ENCODE peak calls at places on chromosome 6, in ten cellular contexts. One of them, this sample, is unnamed. For H3K9me3 and H3K27me3, the result is how much of the 10 kb centered on the place peaks cover.

GRCh38 chr6:125211352-125211751 is 57.8 kb downstream of the TPD52L1 start:
- DNase-seq in CD8-positive, alpha-beta T cell: no peak
- DNase-seq in Panc1: no peak
- DNase-seq in cardiac muscle cell: no peak
- DNase-seq in mammary epithelial cell: no peak
- DNase-seq in AG04450: no peak
- DNase-seq in right atrium auricular region: no peak
- DNase-seq in adrenal gland: no peak
- DNase-seq in uterus: no peak
- DNase-seq in fibroblast of lung: no peak
- DNase-seq in this sample: no peak

GRCh38 chr6:127267742-127268588 is 1.3 kb downstream of the RNF146 start:
- DNase-seq in CD8-positive, alpha-beta T cell: no peak
- DNase-seq in uterus: no peak
- DNase-seq in mammary epithelial cell: peak
- DNase-seq in right atrium auricular region: no peak
- DNase-seq in fibroblast of lung: no peak
- DNase-seq in AG04450: no peak
- DNase-seq in adrenal gland: no peak
- DNase-seq in cardiac muscle cell: no peak
- DNase-seq in Panc1: no peak
- DNase-seq in this sample: no peak

GRCh38 chr6:112054001-112054400 is at the start of gene CCN6:
- DNase-seq in Panc1: no peak
- DNase-seq in cardiac muscle cell: no peak
- DNase-seq in uterus: no peak
- DNase-seq in right atrium auricular region: no peak
- DNase-seq in mammary epithelial cell: peak
- DNase-seq in adrenal gland: no peak
- DNase-seq in CD8-positive, alpha-beta T cell: no peak
- DNase-seq in fibroblast of lung: no peak
- DNase-seq in AG04450: no peak
- DNase-seq in this sample: no peak

GRCh38 chr6:48747471-48747870 is 636.5 kb upstream of the PTCHD4 start:
- DNase-seq in mammary epithelial cell: peak
- DNase-seq in uterus: no peak
- DNase-seq in adrenal gland: no peak
- DNase-seq in fibroblast of lung: no peak
- DNase-seq in CD8-positive, alpha-beta T cell: no peak
- DNase-seq in AG04450: no peak
- DNase-seq in cardiac muscle cell: no peak
- DNase-seq in Panc1: no peak
- DNase-seq in right atrium auricular region: no peak
- DNase-seq in this sample: no peak

GRCh38 chr6:31005249-31006020 is 4.8 kb upstream of the MUC22 start:
- DNase-seq in adrenal gland: no peak
- DNase-seq in uterus: no peak
- DNase-seq in mammary epithelial cell: no peak
- DNase-seq in right atrium auricular region: no peak
- DNase-seq in Panc1: no peak
- DNase-seq in cardiac muscle cell: no peak
- DNase-seq in fibroblast of lung: peak
- DNase-seq in AG04450: no peak
- DNase-seq in CD8-positive, alpha-beta T cell: no peak
- DNase-seq in this sample: no peak

GRCh38 chr6:7088076-7088742 is 19.6 kb upstream of the RREB1 start:
- DNase-seq in cardiac muscle cell: no peak
- DNase-seq in fibroblast of lung: no peak
- DNase-seq in AG04450: no peak
- DNase-seq in mammary epithelial cell: no peak
- DNase-seq in adrenal gland: no peak
- DNase-seq in Panc1: no peak
- DNase-seq in uterus: no peak
- DNase-seq in right atrium auricular region: no peak
- DNase-seq in CD8-positive, alpha-beta T cell: no peak
- DNase-seq in this sample: no peak

GRCh38 chr6:23091795-23092194 is 522.4 kb downstream of the HDGFL1 start:
- DNase-seq in fibroblast of lung: no peak
- DNase-seq in CD8-positive, alpha-beta T cell: no peak
- DNase-seq in cardiac muscle cell: peak
- DNase-seq in adrenal gland: no peak
- DNase-seq in right atrium auricular region: no peak
- DNase-seq in Panc1: no peak
- DNase-seq in mammary epithelial cell: no peak
- DNase-seq in uterus: no peak
- DNase-seq in AG04450: no peak
- DNase-seq in this sample: no peak

GRCh38 chr6:42104807-42105713 is 37.4 kb downstream of the C6orf132 start:
- DNase-seq in adrenal gland: no peak
- DNase-seq in CD8-positive, alpha-beta T cell: no peak
- DNase-seq in uterus: no peak
- DNase-seq in right atrium auricular region: no peak
- DNase-seq in mammary epithelial cell: no peak
- DNase-seq in Panc1: no peak
- DNase-seq in cardiac muscle cell: no peak
- DNase-seq in fibroblast of lung: no peak
- DNase-seq in AG04450: no peak
- DNase-seq in this sample: no peak

GRCh38 chr6:70312165-70312564 is 9.3 kb upstream of the COL9A1 start:
- DNase-seq in mammary epithelial cell: peak
- DNase-seq in uterus: no peak
- DNase-seq in AG04450: peak
- DNase-seq in Panc1: no peak
- DNase-seq in fibroblast of lung: peak
- DNase-seq in CD8-positive, alpha-beta T cell: no peak
- DNase-seq in cardiac muscle cell: peak
- DNase-seq in adrenal gland: no peak
- DNase-seq in right atrium auricular region: no peak
- DNase-seq in this sample: no peak

GRCh38 chr6:89371849-89372505 is 19.5 kb upstream of the UBE2J1 start:
- DNase-seq in right atrium auricular region: peak
- DNase-seq in CD8-positive, alpha-beta T cell: peak
- DNase-seq in mammary epithelial cell: peak
- DNase-seq in Panc1: no peak
- DNase-seq in uterus: peak
- DNase-seq in cardiac muscle cell: peak
- DNase-seq in AG04450: peak
- DNase-seq in adrenal gland: peak
- DNase-seq in fibroblast of lung: peak
- DNase-seq in this sample: peak

GRCh38 chr6:53066059-53066406 is 829 bp downstream of the FBXO9 start:
- DNase-seq in right atrium auricular region: no peak
- DNase-seq in uterus: peak
- DNase-seq in AG04450: no peak
- DNase-seq in mammary epithelial cell: peak
- DNase-seq in fibroblast of lung: peak
- DNase-seq in adrenal gland: peak
- DNase-seq in cardiac muscle cell: peak
- DNase-seq in CD8-positive, alpha-beta T cell: peak
- DNase-seq in Panc1: no peak
- DNase-seq in this sample: no peak

GRCh38 chr6:117992856-117993255 is 85.8 kb downstream of the SLC35F1 start:
- DNase-seq in CD8-positive, alpha-beta T cell: no peak
- DNase-seq in fibroblast of lung: peak
- DNase-seq in mammary epithelial cell: no peak
- DNase-seq in right atrium auricular region: no peak
- DNase-seq in AG04450: no peak
- DNase-seq in Panc1: no peak
- DNase-seq in uterus: no peak
- DNase-seq in cardiac muscle cell: no peak
- DNase-seq in adrenal gland: no peak
- DNase-seq in this sample: no peak

GRCh38 chr6:71556141-71556540 is 267.5 kb downstream of the OGFRL1 start:
- DNase-seq in fibroblast of lung: no peak
- DNase-seq in CD8-positive, alpha-beta T cell: no peak
- DNase-seq in uterus: no peak
- DNase-seq in mammary epithelial cell: no peak
- DNase-seq in cardiac muscle cell: no peak
- DNase-seq in AG04450: no peak
- DNase-seq in right atrium auricular region: no peak
- DNase-seq in adrenal gland: no peak
- DNase-seq in Panc1: no peak
- DNase-seq in this sample: no peak

DNA sequence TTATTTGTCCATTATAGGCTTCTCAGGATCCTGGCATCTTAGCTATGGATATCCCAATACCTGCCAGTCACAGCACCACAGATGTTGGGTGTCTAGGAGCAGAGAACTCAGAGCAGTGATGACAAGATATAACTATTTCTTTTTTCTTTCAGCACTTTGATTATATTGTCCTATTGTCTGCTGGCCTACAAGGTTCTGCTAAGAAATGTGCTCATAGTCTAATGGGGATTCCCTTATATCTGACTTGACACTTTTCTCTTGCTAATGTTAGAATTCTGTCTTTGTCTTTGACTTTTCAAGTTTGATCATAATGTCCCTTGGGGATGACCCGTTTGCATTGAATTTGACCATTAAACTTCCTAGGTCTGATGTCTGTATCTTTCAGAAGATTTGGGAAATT is 270.4 kb downstream of the OGFRL1 start:
- DNase-seq in adrenal gland: no peak
- DNase-seq in Panc1: no peak
- DNase-seq in AG04450: no peak
- DNase-seq in mammary epithelial cell: no peak
- DNase-seq in CD8-positive, alpha-beta T cell: no peak
- DNase-seq in uterus: no peak
- DNase-seq in right atrium auricular region: no peak
- DNase-seq in cardiac muscle cell: no peak
- DNase-seq in fibroblast of lung: no peak
- DNase-seq in this sample: no peak
- H3K9me3 ChIP-seq in adrenal gland: under half
- H3K9me3 ChIP-seq in Panc1: under half
- H3K9me3 ChIP-seq in AG04450: under half
- H3K9me3 ChIP-seq in mammary epithelial cell: under half
- H3K9me3 ChIP-seq in CD8-positive, alpha-beta T cell: under half
- H3K9me3 ChIP-seq in uterus: under half
- H3K9me3 ChIP-seq in right atrium auricular region: under half
- H3K9me3 ChIP-seq in cardiac muscle cell: under half
- H3K9me3 ChIP-seq in fibroblast of lung: under half
- H3K9me3 ChIP-seq in this sample: under half

GRCh38 chr6:2103644-2104523 is 141.5 kb downstream of the GMDS start:
- DNase-seq in CD8-positive, alpha-beta T cell: no peak
- DNase-seq in adrenal gland: no peak
- DNase-seq in fibroblast of lung: peak
- DNase-seq in uterus: no peak
- DNase-seq in AG04450: no peak
- DNase-seq in mammary epithelial cell: peak
- DNase-seq in Panc1: peak
- DNase-seq in cardiac muscle cell: peak
- DNase-seq in right atrium auricular region: no peak
- DNase-seq in this sample: no peak
- TF ChIP-seq CTCF in CD8-positive, alpha-beta T cell: peak
- TF ChIP-seq CTCF in adrenal gland: peak
- TF ChIP-seq CTCF in fibroblast of lung: peak
- TF ChIP-seq CTCF in uterus: peak
- TF ChIP-seq CTCF in AG04450: peak
- TF ChIP-seq CTCF in mammary epithelial cell: peak
- TF ChIP-seq CTCF in Panc1: peak
- TF ChIP-seq CTCF in cardiac muscle cell: peak
- TF ChIP-seq CTCF in right atrium auricular region: peak
- TF ChIP-seq CTCF in this sample: peak

DNA sequence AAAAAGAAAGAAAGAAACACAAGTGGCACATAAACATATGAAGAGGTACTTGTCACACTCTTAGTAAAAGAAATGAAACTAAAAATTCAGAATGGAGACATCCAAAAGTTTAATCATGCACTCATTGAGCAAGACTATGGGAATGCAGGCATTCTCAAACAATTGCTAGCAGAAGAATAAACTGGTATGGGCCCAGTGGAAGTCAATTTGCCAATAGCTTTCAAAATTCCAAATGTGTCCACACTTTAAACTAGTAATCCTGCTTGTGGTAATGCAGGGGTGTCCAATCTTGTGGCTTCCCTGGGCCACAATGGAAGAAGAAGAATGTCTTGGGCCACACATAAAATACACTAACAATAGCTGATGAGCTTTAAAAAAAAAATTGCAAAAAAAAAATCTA is 97.4 kb downstream of the EPB41L2 start:
- DNase-seq in right atrium auricular region: no peak
- DNase-seq in mammary epithelial cell: no peak
- DNase-seq in adrenal gland: no peak
- DNase-seq in Panc1: no peak
- DNase-seq in uterus: no peak
- DNase-seq in cardiac muscle cell: peak
- DNase-seq in fibroblast of lung: peak
- DNase-seq in AG04450: no peak
- DNase-seq in CD8-positive, alpha-beta T cell: no peak
- DNase-seq in this sample: no peak
- H3K27me3 ChIP-seq in right atrium auricular region: under half
- H3K27me3 ChIP-seq in mammary epithelial cell: under half
- H3K27me3 ChIP-seq in adrenal gland: under half
- H3K27me3 ChIP-seq in Panc1: under half
- H3K27me3 ChIP-seq in uterus: under half
- H3K27me3 ChIP-seq in cardiac muscle cell: under half
- H3K27me3 ChIP-seq in fibroblast of lung: under half
- H3K27me3 ChIP-seq in AG04450: under half
- H3K27me3 ChIP-seq in CD8-positive, alpha-beta T cell: under half
- H3K27me3 ChIP-seq in this sample: under half

GRCh38 chr6:164897523-164898094 is 411.8 kb downstream of the C6orf118 start:
- DNase-seq in AG04450: no peak
- DNase-seq in CD8-positive, alpha-beta T cell: no peak
- DNase-seq in uterus: no peak
- DNase-seq in cardiac muscle cell: no peak
- DNase-seq in mammary epithelial cell: no peak
- DNase-seq in fibroblast of lung: no peak
- DNase-seq in right atrium auricular region: no peak
- DNase-seq in adrenal gland: no peak
- DNase-seq in Panc1: no peak
- DNase-seq in this sample: no peak
- H3K9me3 ChIP-seq in AG04450: under half
- H3K9me3 ChIP-seq in CD8-positive, alpha-beta T cell: under half
- H3K9me3 ChIP-seq in uterus: under half
- H3K9me3 ChIP-seq in cardiac muscle cell: under half
- H3K9me3 ChIP-seq in mammary epithelial cell: under half
- H3K9me3 ChIP-seq in fibroblast of lung: under half
- H3K9me3 ChIP-seq in right atrium auricular region: under half
- H3K9me3 ChIP-seq in adrenal gland: under half
- H3K9me3 ChIP-seq in Panc1: under half
- H3K9me3 ChIP-seq in this sample: under half

DNA sequence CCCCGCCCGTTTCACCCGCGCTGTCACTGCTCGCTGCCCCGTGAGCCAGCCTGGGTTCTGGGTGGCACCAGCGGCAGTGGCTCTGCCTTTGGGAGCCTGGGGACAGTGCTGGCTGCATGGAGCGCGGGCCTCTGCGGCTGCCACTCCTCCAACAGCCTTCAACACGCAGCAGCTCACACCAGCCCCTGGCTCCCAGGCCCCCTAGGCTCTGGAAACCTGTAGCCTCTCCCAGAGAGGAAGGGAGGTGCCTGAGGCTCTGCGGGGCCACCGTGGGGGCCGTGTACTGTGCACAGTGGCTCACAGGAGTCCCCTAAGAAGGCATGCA is 163.9 kb upstream of the AFDN start:
- DNase-seq in Panc1: no peak
- DNase-seq in AG04450: no peak
- DNase-seq in CD8-positive, alpha-beta T cell: no peak
- DNase-seq in cardiac muscle cell: no peak
- DNase-seq in fibroblast of lung: no peak
- DNase-seq in uterus: no peak
- DNase-seq in adrenal gland: no peak
- DNase-seq in right atrium auricular region: no peak
- DNase-seq in mammary epithelial cell: no peak
- DNase-seq in this sample: no peak
- TF ChIP-seq CTCF in Panc1: no peak
- TF ChIP-seq CTCF in AG04450: no peak
- TF ChIP-seq CTCF in CD8-positive, alpha-beta T cell: no peak
- TF ChIP-seq CTCF in cardiac muscle cell: no peak
- TF ChIP-seq CTCF in fibroblast of lung: no peak
- TF ChIP-seq CTCF in uterus: no peak
- TF ChIP-seq CTCF in adrenal gland: no peak
- TF ChIP-seq CTCF in right atrium auricular region: no peak
- TF ChIP-seq CTCF in mammary epithelial cell: no peak
- TF ChIP-seq CTCF in this sample: no peak